ENCODE peak calls at places on chromosomes 5 and 9, in five cellular contexts. U, K, E, D and P are unnamed samples.

GRCh38 chr5:153489611-153490010 is 859 bp upstream of the GRIA1 start:
- DNase-seq in U (no peak), K (no peak), E (no peak), D (no peak), P (no peak)

GRCh38 chr5:83363876-83364275 is 107.7 kb upstream of the VCAN start:
- DNase-seq in U (no peak), K (no peak), E (no peak), D (no peak), P (no peak)

GRCh38 chr5:90878549-90879196 is 320.1 kb downstream of the ADGRV1 start:
- DNase-seq in U (no peak), K (peak; percentile 60), E (no peak), D (no peak), P (peak; percentile 74)

GRCh38 chr9:36632892-36633291 is 60.2 kb downstream of the MELK start:
- DNase-seq in U (no peak), K (peak; percentile 52), E (no peak), D (no peak), P (peak; percentile 73)

GRCh38 chr9:69976165-69976564 is 67.5 kb upstream of the MAMDC2 start:
- DNase-seq in U (no peak), K (peak; percentile 92), E (no peak), D (no peak), P (peak; percentile 90)

GRCh38 chr5:136123236-136123768 is 9.3 kb upstream of the SMAD5 start:
- DNase-seq in U (no peak), K (peak; percentile 29), E (no peak), D (no peak), P (no peak)

GRCh38 chr5:17114233-17114632 is 103.2 kb upstream of the BASP1 start:
- DNase-seq in U (no peak), K (no peak), E (no peak), D (no peak), P (no peak)

GRCh38 chr5:38426986-38427950 is 129.2 kb downstream of the LIFR start:
- DNase-seq in U (no peak), K (no peak), E (no peak), D (no peak), P (peak; percentile 70)

GRCh38 chr5:133506165-133506564 is 106.2 kb downstream of the FSTL4 start:
- DNase-seq in U (no peak), K (no peak), E (no peak), D (no peak), P (no peak)

DNA sequence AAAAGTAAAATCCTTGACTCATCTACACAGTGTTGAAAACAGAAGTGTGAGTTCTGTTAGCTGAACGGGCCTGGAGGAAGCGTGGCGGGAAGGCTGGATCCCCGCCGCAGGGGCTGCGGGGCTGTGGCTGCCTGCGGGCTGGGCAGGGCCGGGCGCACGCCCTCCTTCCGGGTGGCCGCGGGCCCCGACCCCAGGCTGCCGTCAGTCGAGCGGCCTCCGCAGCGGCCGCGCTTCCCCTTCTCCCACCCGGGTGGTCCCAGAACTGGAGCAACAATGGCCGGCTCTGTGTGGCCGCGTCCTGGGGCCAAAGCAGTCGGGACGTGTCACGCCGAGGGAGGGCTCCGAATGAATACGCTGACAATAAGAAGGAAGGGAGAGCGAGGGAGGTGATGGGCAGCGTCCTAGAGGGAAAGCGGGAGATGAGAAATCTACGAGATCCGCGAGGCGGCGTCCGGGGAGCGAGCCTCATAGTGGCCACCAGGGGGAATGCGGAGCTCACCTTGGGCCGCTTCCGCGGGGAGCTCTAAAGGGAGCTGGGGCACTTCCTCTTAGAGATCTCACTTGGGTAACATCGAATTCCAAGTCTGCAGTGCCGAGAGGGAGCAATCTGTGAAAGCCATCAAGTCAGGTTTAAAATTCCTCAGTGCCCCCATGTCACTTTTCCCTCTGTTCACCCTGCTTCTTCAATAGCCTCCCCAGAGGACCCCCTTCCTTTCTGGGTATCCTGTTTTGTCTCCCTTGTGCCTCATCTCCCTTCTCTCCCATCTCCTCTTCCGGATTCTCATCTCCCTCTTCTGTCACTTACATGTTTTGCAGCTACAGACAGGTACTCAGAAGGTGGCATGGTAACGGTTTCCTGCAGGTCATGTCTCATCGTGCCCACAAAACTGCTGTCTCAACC is 83.9 kb downstream of the SLC1A3 start:
- DNase-seq in U (peak; percentile 89), K (peak; percentile 79), E (peak; percentile 68), D (peak; percentile 84), P (peak; percentile 81)
- H3K4me3 ChIP-seq in U (peak overlapping the region; percentile 52), K (peak overlapping the region; percentile 36), E (peak overlapping the region; percentile 71), D (peak overlapping the region; percentile 65), P (peak overlapping the region; percentile 68)

DNA sequence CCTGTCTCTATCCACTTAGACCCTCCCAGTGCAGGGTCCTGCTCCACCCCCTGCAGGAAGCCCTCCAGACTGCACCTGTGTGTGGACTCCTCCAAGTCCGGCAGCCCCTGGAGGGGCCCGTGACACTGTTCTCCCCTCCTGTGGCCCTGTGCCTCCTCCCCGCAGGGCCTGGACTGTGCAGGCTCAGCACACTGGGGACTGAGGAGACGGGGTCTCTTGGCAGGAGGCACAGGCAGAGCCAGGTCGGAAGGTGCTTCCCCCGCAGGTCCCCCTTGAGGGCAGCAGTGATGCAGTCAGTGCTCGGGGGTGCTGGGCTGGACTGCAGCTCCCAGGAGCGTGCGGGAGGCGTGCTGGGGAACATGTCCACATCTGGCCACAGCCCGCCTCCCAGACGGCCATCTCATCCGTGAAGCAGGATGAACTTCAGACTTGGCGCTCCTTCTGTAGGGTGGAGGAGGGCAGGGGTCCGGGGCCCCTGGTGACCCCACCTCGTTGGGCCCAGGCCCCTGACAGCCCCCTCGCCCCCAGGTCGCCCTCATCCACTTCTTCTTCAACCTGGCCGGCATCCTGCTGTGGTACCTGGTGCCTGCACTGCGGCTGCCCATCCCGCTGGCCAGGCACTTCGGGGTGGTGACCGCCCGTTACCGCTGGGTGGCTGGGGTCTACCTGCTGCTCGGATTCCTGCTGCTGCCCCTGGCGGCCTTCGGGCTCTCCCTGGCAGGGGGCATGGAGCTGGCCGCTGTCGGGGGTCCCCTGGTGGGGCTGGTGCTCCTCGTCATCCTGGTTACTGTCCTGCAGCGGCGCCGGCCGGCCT is 4.9 kb downstream of the SLC34A3 start:
- DNase-seq in U (no peak), K (no peak), E (no peak), D (no peak), P (no peak)
- TF ChIP-seq CTCF in U (no peak), K (no peak), E (no peak), D (no peak), P (no peak)

DNA sequence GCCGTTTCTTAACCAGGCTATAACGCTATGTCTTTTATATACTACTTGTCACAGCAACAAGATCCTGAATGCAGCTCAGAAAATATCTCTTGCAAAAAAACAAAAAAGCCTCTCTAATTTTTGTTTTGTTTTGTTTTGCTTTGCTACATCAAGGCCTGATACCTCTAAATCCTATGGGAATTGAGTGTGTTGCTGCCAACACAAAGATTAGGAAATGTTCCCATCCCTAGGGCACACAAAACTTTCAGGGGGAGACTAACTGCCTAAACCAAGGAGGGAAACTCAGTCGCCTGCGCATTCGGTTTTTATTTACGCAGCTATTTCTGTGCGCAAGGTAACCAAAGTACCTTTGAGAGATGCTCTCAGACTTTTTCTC is 1.7 kb downstream of the SSBP2 start:
- DNase-seq in U (no peak), K (no peak), E (no peak), D (no peak), P (peak; percentile 13)
- H3K4me3 ChIP-seq in U (peak overlapping the region; percentile 93), K (peak overlapping the region; percentile 72), E (peak overlapping the region; percentile 89), D (peak overlapping the region; percentile 86), P (peak overlapping the region; percentile 77)

DNA sequence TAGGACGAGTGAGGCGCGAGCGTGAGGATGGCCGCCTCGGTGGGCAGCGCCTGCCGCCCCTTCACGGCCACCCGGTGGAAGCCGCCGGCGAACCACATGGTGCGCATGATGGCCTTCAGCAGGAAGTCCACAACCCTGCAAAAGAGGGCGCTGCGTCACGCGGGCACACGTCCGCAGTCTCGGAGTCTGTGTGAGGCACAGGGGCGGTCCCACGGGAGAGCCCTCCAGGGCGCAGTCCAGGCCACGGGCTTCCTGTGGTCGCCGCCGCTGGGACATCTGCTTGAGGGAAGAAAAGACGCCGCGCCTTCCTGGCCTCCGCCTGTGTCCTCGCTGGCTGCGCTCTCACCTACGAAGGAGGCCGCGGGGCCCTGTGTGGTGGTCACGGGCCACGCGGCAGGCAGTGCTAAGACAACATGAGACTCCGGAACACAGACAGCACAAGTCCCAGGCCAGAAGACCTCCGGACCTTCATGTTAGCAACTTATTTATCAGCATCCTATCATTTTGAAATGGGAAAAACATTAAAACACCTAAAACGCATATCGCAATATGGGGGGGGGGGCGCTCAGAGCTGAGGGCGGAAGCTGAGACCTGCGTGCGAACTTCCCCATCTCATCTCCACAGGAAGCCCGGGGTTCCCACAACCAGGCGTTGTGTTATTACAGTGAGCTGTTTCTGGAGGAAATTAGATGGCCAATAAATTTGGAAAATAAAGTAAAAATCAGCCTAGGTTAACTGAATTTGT is 28.8 kb downstream of the LPCAT1 start:
- DNase-seq in U (peak; percentile 94), K (no peak), E (no peak), D (peak; percentile 75), P (no peak)
- TF ChIP-seq CTCF in U (no peak), K (no peak), E (no peak), D (no peak), P (no peak)

GRCh38 chr9:86303316-86303975 is 21.1 kb upstream of the ISCA1 start:
- DNase-seq in U (no peak), K (no peak), E (no peak), D (no peak), P (peak; percentile 82)

GRCh38 chr9:86300701-86301100 is 18.4 kb upstream of the ISCA1 start:
- DNase-seq in U (no peak), K (no peak), E (no peak), D (no peak), P (no peak)

GRCh38 chr9:86304236-86304730 is 21.9 kb upstream of the ISCA1 start:
- DNase-seq in U (no peak), K (no peak), E (no peak), D (no peak), P (peak; percentile 56)

GRCh38 chr9:86298873-86299272 is 16.5 kb upstream of the ISCA1 start:
- DNase-seq in U (no peak), K (no peak), E (no peak), D (no peak), P (no peak)
- H3K4me3 ChIP-seq in U (no peak overlapping the region), K (no peak overlapping the region), E (peak overlapping the region; percentile 31), D (no peak overlapping the region), P (no peak overlapping the region)

GRCh38 chr5:140345919-140346347 is 470 bp downstream of the HBEGF start:
- DNase-seq in U (peak; percentile 67), K (peak; percentile 67), E (peak; percentile 58), D (peak; percentile 88), P (peak; percentile 71)
- TF ChIP-seq CTCF in U (peak; percentile 41), K (peak; percentile 62), E (peak; percentile 57), D (no peak), P (peak; percentile 62)

GRCh38 chr9:5626727-5627634 is 1.9 kb upstream of the RIC1 start:
- DNase-seq in U (no peak), K (peak; percentile 83), E (no peak), D (peak; percentile 73), P (peak; percentile 86)
- H3K4me3 ChIP-seq in U (peak overlapping the region; percentile 87), K (peak overlapping the region; percentile 10), E (peak overlapping the region; percentile 97), D (peak overlapping the region; percentile 95), P (peak overlapping the region; percentile 84)

GRCh38 chr5:65209341-65209740 is 272.4 kb downstream of the ADAMTS6 start:
- DNase-seq in U (no peak), K (peak; percentile 94), E (no peak), D (no peak), P (peak; percentile 86)

DNA sequence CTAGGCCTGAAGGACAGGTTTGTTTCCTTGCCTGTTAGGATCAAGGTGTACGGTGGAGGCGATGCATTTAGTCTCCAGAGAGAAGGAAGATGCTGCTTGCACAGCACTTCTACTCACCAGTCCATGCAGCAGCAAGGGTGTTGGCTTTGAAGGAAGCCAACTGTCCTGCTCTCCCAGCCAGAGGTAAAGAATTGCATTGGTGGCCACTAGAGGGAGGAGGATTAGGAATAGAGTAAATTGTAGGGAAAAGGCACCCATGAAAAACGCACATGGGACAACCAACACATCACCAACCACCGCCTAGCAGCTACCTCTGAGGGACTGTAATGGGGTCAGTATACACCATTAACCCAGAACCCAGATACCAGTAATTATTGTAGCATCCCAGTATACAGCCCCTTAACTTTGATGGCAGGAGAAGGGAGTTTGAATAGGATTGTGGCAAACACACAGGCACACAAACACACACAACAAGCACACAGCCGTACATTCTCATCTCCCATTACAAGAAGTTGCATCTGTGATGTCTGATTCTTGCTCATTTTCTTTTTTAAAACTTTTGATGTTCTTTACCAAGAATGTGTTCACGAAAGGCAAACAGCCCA is 267.7 kb downstream of the ADAMTS6 start:
- DNase-seq in U (no peak), K (no peak), E (no peak), D (no peak), P (peak; percentile 69)
- TF ChIP-seq CTCF in U (peak; percentile 27), K (peak; percentile 60), E (peak; percentile 31), D (peak; percentile 23), P (peak; percentile 77)